ENCODE peak calls at places on chromosomes 4 and X, in six cellular contexts. P is A549, U is K562, H is GM23338, L is HCT116, O is GM12878. D is an unnamed sample.

GRCh38 chr4:155960522-155960921 is 6.9 kb upstream of the CTSO start:
- DNase-seq in P (no peak), U (no peak), H (no peak), L (no peak), O (no peak), D (no peak)

GRCh38 chrX:97766496-97767095 is 882.9 kb downstream of the RPA4 start:
- DNase-seq in P (no peak), U (no peak), H (no peak), L (no peak), O (no peak), D (no peak)

GRCh38 chr4:3681191-3681590 is 85.0 kb upstream of the ADRA2C start:
- DNase-seq in P (no peak), U (no peak), H (no peak), L (no peak), O (no peak), D (no peak)

GRCh38 chr4:114464873-114465272 is 133.7 kb upstream of the UGT8 start:
- DNase-seq in P (no peak), U (no peak), H (no peak), L (no peak), O (no peak), D (no peak)

GRCh38 chr4:145195167-145195952 is 15.0 kb upstream of the OTUD4 start:
- DNase-seq in P (no peak), U (no peak), H (peak; percentile 24), L (peak; percentile 10), O (no peak), D (no peak)

GRCh38 chr4:20589436-20589835 is 110.8 kb upstream of the PACRGL start:
- DNase-seq in P (no peak), U (no peak), H (peak; percentile 41), L (no peak), O (no peak), D (no peak)

GRCh38 chr4:157115613-157116340 is 39.8 kb downstream of the GLRB start:
- DNase-seq in P (peak; percentile 1), U (no peak), H (no peak), L (no peak), O (no peak), D (no peak)

GRCh38 chr4:7904942-7905341 is 34.7 kb downstream of the AFAP1 start:
- DNase-seq in P (no peak), U (no peak), H (no peak), L (no peak), O (no peak), D (no peak)

GRCh38 chrX:123169247-123169901 is 14.7 kb upstream of the GRIA3 start:
- DNase-seq in P (peak; percentile 7), U (no peak), H (no peak), L (peak; percentile 38), O (no peak), D (no peak)

GRCh38 chrX:70998402-70999027 is 67.6 kb upstream of the SLC7A3 start:
- DNase-seq in P (no peak), U (peak; percentile 67), H (peak; percentile 65), L (no peak), O (no peak), D (no peak)

GRCh38 chr4:74217365-74217764 is 59.4 kb downstream of the MTHFD2L start:
- DNase-seq in P (no peak), U (peak; percentile 13), H (no peak), L (no peak), O (no peak), D (no peak)

GRCh38 chrX:101398694-101399093 is 7.9 kb downstream of the RPL36A start:
- DNase-seq in P (no peak), U (no peak), H (no peak), L (no peak), O (no peak), D (no peak)

GRCh38 chr4:165580379-165580905 is 201.6 kb downstream of the CPE start:
- DNase-seq in P (no peak), U (no peak), H (no peak), L (peak; percentile 43), O (no peak), D (no peak)

GRCh38 chr4:2416564-2417195 is 1.8 kb downstream of the ZFYVE28 start:
- DNase-seq in P (no peak), U (peak; percentile 83), H (peak; percentile 85), L (no peak), O (no peak), D (no peak)

GRCh38 chr4:152112887-152113286 is 352.1 kb upstream of the GATB start:
- DNase-seq in P (no peak), U (no peak), H (no peak), L (no peak), O (peak; percentile 15), D (no peak)

GRCh38 chr4:8920289-8920965 is 48.8 kb upstream of the HMX1 start:
- DNase-seq in P (no peak), U (no peak), H (no peak), L (no peak), O (no peak), D (no peak)

GRCh38 chr4:98430708-98431403 is 169.7 kb downstream of the RAP1GDS1 start:
- DNase-seq in P (peak; percentile 66), U (no peak), H (no peak), L (peak; percentile 95), O (no peak), D (no peak)

GRCh38 chrX:121146059-121146628 is 98.7 kb downstream of the GLUD2 start:
- DNase-seq in P (no peak), U (no peak), H (no peak), L (no peak), O (no peak), D (no peak)

GRCh38 chrX:154804564-154804956 is 725 bp downstream of the MPP1 start:
- DNase-seq in P (no peak), U (no peak), H (no peak), L (no peak), O (no peak), D (no peak)

GRCh38 chr4:113222431-113222979 is 173.1 kb downstream of the ANK2 start:
- DNase-seq in P (no peak), U (no peak), H (peak; percentile 33), L (no peak), O (no peak), D (no peak)

GRCh38 chr4:185513489-185514181 is 21.7 kb downstream of the PDLIM3 start:
- DNase-seq in P (no peak), U (no peak), H (no peak), L (no peak), O (peak; percentile 2), D (peak; percentile 57)

GRCh38 chr4:16893141-16893571 is 5.3 kb downstream of the LDB2 start:
- DNase-seq in P (no peak), U (no peak), H (peak; percentile 24), L (no peak), O (no peak), D (no peak)
- H3K27ac ChIP-seq in P (no peak overlapping the region), U (no peak overlapping the region), H (peak overlapping the region; percentile 76), L (no peak overlapping the region), O (no peak overlapping the region), D (no peak overlapping the region)

GRCh38 chrX:68634649-68635227 is 12.7 kb upstream of the STARD8 start:
- DNase-seq in P (no peak), U (no peak), H (no peak), L (no peak), O (no peak), D (no peak)
- TF ChIP-seq REST in P (no peak), U (no peak), H (no peak), L (no peak), O (no peak), D (no peak)

GRCh38 chr4:84501721-84502267 is 2.7 kb upstream of the NKX6-1 start:
- DNase-seq in P (no peak), U (no peak), H (peak; percentile 51), L (no peak), O (no peak), D (no peak)
- H3K4me3 ChIP-seq in P (no peak overlapping the region), U (no peak overlapping the region), H (peak overlapping the region; percentile 52), L (no peak overlapping the region), O (no peak overlapping the region), D (no peak overlapping the region)

GRCh38 chrX:37349131-37350033 is at the start of gene PRRG1:
- DNase-seq in P (peak; percentile 42), U (peak; percentile 83), H (peak; percentile 83), L (peak; percentile 61), O (no peak), D (peak; percentile 36)
- H3K27ac ChIP-seq in P (peak within 1 kb of the TSS; percentile 88), U (peak within 1 kb of the TSS; percentile 77), H (no peak within 1 kb of the TSS), L (peak within 1 kb of the TSS; percentile 75), O (no peak within 1 kb of the TSS), D (no peak within 1 kb of the TSS)

GRCh38 chr4:79467246-79467932 is 59.4 kb upstream of the GK2 start:
- DNase-seq in P (no peak), U (no peak), H (no peak), L (no peak), O (no peak), D (no peak)
- TF ChIP-seq REST in P (no peak), U (no peak), H (no peak), L (no peak), O (no peak), D (no peak)

DNA sequence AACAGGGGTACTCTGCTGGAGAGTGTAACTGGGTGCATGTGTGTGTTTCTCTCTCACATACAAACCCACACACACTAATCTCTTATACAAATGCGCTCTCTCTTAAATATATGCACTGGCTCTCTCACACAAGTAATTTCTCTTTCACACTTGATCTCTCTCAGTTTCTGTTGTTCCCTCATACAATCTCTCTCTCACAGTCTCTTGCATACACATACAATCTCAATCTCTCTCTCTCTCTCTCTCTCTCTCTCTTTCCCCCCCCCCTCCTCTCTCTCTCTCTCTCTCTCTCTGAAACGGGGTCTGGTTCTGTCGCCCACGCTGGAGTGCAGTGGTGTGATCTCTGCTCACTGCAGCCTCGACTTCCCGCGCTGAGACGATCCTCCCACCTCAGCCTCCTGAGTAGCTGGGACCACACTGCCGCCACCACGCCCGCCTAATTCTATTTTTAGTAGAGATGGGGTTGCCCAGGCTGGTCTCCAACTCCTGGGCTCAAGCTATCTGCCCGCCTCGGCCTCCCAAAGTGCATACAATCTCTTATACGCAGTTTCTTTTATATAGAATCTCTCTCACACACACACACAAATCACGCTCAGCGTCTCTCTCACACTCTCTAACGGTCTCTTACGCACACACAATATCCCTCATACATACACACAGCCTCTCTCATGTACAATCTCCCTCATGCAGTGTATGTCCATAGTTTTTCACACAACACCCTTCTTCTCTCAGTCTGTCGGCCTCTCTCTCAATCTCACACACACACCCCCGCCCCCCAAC is 518 bp upstream of the FAM241A start:
- DNase-seq in P (no peak), U (no peak), H (no peak), L (no peak), O (peak; percentile 16), D (no peak)
- H3K4me3 ChIP-seq in P (peak overlapping the region; percentile 71), U (peak overlapping the region; percentile 65), H (peak overlapping the region; percentile 81), L (peak overlapping the region; percentile 65), O (no peak overlapping the region), D (peak overlapping the region; percentile 86)

GRCh38 chr4:42672359-42673083 is 15.6 kb upstream of the ATP8A1 start:
- DNase-seq in P (no peak), U (no peak), H (no peak), L (no peak), O (no peak), D (no peak)
- H3K27ac ChIP-seq in P (no peak overlapping the region), U (no peak overlapping the region), H (no peak overlapping the region), L (no peak overlapping the region), O (no peak overlapping the region), D (no peak overlapping the region)